ENCODE peak calls at places on chromosomes 4 and X, in seven cellular contexts. B is BE2C, E is SHP77 treated with DMSO at 0.1 percent for 48 hours, A is retinal pigment epithelial cell, Z is T-helper 1 cell, O is Daoy, Y is NCI-H1105. C is an unnamed sample.

GRCh38 chr4:54187148-54187547 is 41.9 kb upstream of the PDGFRA start:
- DNase-seq in B (no peak), O (no peak), Y (no peak), E (no peak), Z (no peak), A (no peak), C (no peak)

GRCh38 chr4:6019316-6020263 is 1.4 kb upstream of the C4orf50 start:
- DNase-seq in E (no peak), B (peak), A (peak), Y (peak), O (peak), Z (no peak), C (no peak)

GRCh38 chr4:79913581-79913980 is 159.4 kb downstream of the ANTXR2 start:
- DNase-seq in O (peak), A (peak), Y (no peak), B (no peak), Z (no peak), E (no peak), C (no peak)

GRCh38 chr4:7929530-7929951 is 10.1 kb downstream of the AFAP1 start:
- DNase-seq in O (no peak), Z (no peak), Y (no peak), A (no peak), E (no peak), B (no peak), C (no peak)

GRCh38 chr4:164081801-164082200 is 587.3 kb downstream of the TMA16 start:
- DNase-seq in B (no peak), A (no peak), Y (no peak), E (no peak), Z (no peak), O (no peak), C (no peak)

GRCh38 chr4:24274401-24275035 is 309.8 kb downstream of the DHX15 start:
- DNase-seq in B (no peak), Z (no peak), Y (no peak), A (no peak), E (no peak), O (peak), C (no peak)

GRCh38 chr4:11616856-11617255 is 188.2 kb upstream of the HS3ST1 start:
- DNase-seq in O (no peak), A (no peak), Z (no peak), E (no peak), B (no peak), Y (no peak), C (no peak)

GRCh38 chrX:8743126-8743732 is 11.3 kb upstream of the ANOS1 start:
- DNase-seq in A (no peak), Y (no peak), B (peak), E (no peak), Z (peak), O (peak), C (peak)

GRCh38 chr4:53185853-53186590 is 179.8 kb downstream of the SCFD2 start:
- DNase-seq in Z (no peak), A (peak), E (no peak), O (no peak), Y (no peak), B (no peak), C (no peak)

GRCh38 chr4:109266891-109267290 is 35.6 kb downstream of the COL25A1 start:
- DNase-seq in A (no peak), O (no peak), B (no peak), E (no peak), Z (no peak), Y (no peak), C (no peak)

GRCh38 chr4:139963708-139964107 is 190.3 kb downstream of the MAML3 start:
- DNase-seq in E (no peak), B (no peak), Y (no peak), Z (no peak), O (no peak), A (no peak), C (no peak)

GRCh38 chrX:150405006-150405405 is 41.9 kb downstream of the MAMLD1 start:
- DNase-seq in A (peak), Y (no peak), B (no peak), Z (no peak), E (no peak), O (no peak), C (no peak)

GRCh38 chrX:34734383-34734782 is 77.3 kb upstream of the TMEM47 start:
- DNase-seq in Y (no peak), A (peak), Z (no peak), B (no peak), O (no peak), E (no peak), C (no peak)

GRCh38 chrX:20515841-20516461 is 249.2 kb upstream of the RPS6KA3 start:
- DNase-seq in O (peak), B (no peak), A (peak), Y (no peak), E (no peak), Z (no peak), C (no peak)

GRCh38 chr4:2939383-2940243 is 23.6 kb downstream of the NOP14 start:
- DNase-seq in E (no peak), Z (no peak), A (no peak), B (no peak), Y (no peak), O (peak), C (no peak)

GRCh38 chrX:38968344-38968743 is 167.1 kb downstream of the MID1IP1 start:
- DNase-seq in O (no peak), E (no peak), B (no peak), Y (no peak), Z (no peak), A (no peak), C (no peak)

GRCh38 chr4:164368894-164369293 is 385.0 kb upstream of the SMIM31 start:
- DNase-seq in Z (no peak), B (no peak), A (no peak), Y (no peak), O (no peak), E (no peak), C (no peak)

C was measured in CD8-positive, alpha-beta memory T cell.